ENCODE peak calls at places on chromosomes 1 and 21, in seven cellular contexts. E, T, S, X, N, J and C are unnamed samples.

GRCh38 chr1:197808843-197809242 is 33.6 kb upstream of the DENND1B start:
- DNase-seq in E (no peak), T (no peak), S (no peak), X (no peak), N (no peak), J (no peak), C (no peak)

GRCh38 chr1:22547186-22547817 is 16.0 kb upstream of the EPHA8 start:
- DNase-seq in E (no peak), T (no peak), S (no peak), X (no peak), N (no peak), J (no peak), C (no peak)

GRCh38 chr1:22839806-22840205 is 129.2 kb downstream of the EPHB2 start:
- DNase-seq in E (no peak), T (no peak), S (no peak), X (no peak), N (no peak), J (no peak), C (no peak)

GRCh38 chr1:113416515-113416914 is 26.2 kb downstream of the MAGI3 start:
- DNase-seq in E (no peak), T (no peak), S (no peak), X (no peak), N (no peak), J (no peak), C (no peak)

GRCh38 chr21:43639470-43640178 is 19.7 kb downstream of the HSF2BP start:
- DNase-seq in E (no peak), T (no peak), S (no peak), X (no peak), N (no peak), J (peak), C (no peak)

GRCh38 chr21:44199448-44199847 is 41.3 kb downstream of the ICOSLG start:
- DNase-seq in E (no peak), T (no peak), S (no peak), X (no peak), N (no peak), J (no peak), C (peak)

GRCh38 chr1:70220015-70220414 is 1.2 kb upstream of the SRSF11 start:
- DNase-seq in E (no peak), T (no peak), S (no peak), X (no peak), N (no peak), J (no peak), C (no peak)

GRCh38 chr1:85573348-85573747 is 7.2 kb upstream of the CCN1 start:
- DNase-seq in E (no peak), T (no peak), S (no peak), X (no peak), N (peak), J (peak), C (no peak)

GRCh38 chr1:21518774-21519455 is 9.7 kb downstream of the ALPL start:
- DNase-seq in E (no peak), T (no peak), S (no peak), X (no peak), N (no peak), J (no peak), C (peak)

GRCh38 chr1:175978476-175978875 is 228.6 kb downstream of the COP1 start:
- DNase-seq in E (no peak), T (no peak), S (no peak), X (no peak), N (peak), J (peak), C (no peak)

GRCh38 chr1:119141020-119141424 is 569 bp upstream of the WARS2 start:
- DNase-seq in E (peak), T (peak), S (no peak), X (no peak), N (peak), J (no peak), C (peak)

GRCh38 chr1:41739061-41739955 is 179.4 kb downstream of the HIVEP3 start:
- DNase-seq in E (no peak), T (no peak), S (no peak), X (peak), N (peak), J (peak), C (no peak)

GRCh38 chr1:36178479-36179219 is 22.7 kb downstream of the MAP7D1 start:
- DNase-seq in E (peak), T (peak), S (no peak), X (no peak), N (no peak), J (no peak), C (peak)

GRCh38 chr1:153679337-153680119 is 1.0 kb downstream of the NPR1 start:
- DNase-seq in E (no peak), T (peak), S (no peak), X (no peak), N (peak), J (no peak), C (no peak)

GRCh38 chr1:26721669-26722355 is 26.0 kb downstream of the ARID1A start:
- DNase-seq in E (no peak), T (no peak), S (no peak), X (no peak), N (no peak), J (no peak), C (no peak)

GRCh38 chr1:8625480-8625879 is 192.0 kb downstream of the RERE start:
- DNase-seq in E (no peak), T (no peak), S (no peak), X (no peak), N (no peak), J (no peak), C (no peak)

GRCh38 chr1:7633521-7634245 is 137.4 kb upstream of the VAMP3 start:
- DNase-seq in E (no peak), T (no peak), S (no peak), X (no peak), N (no peak), J (no peak), C (no peak)

GRCh38 chr1:211557894-211558625 is 20.9 kb downstream of the SLC30A1 start:
- DNase-seq in E (no peak), T (no peak), S (no peak), X (no peak), N (no peak), J (no peak), C (no peak)

GRCh38 chr1:171251042-171251740 is 2.9 kb downstream of the FMO1 start:
- DNase-seq in E (no peak), T (peak), S (no peak), X (no peak), N (peak), J (peak), C (peak)

GRCh38 chr1:189151361-189151760 is 1326.3 kb downstream of the BRINP3 start:
- DNase-seq in E (no peak), T (no peak), S (no peak), X (no peak), N (no peak), J (no peak), C (no peak)

GRCh38 chr1:4653328-4653660 is 1.1 kb upstream of the AJAP1 start:
- DNase-seq in E (peak), T (no peak), S (no peak), X (no peak), N (no peak), J (no peak), C (peak)

GRCh38 chr1:168422203-168422848 is 121.5 kb downstream of the XCL2 start:
- DNase-seq in E (no peak), T (no peak), S (no peak), X (no peak), N (no peak), J (no peak), C (no peak)

GRCh38 chr1:65233757-65234156 is 75.6 kb upstream of the DNAJC6 start:
- DNase-seq in E (no peak), T (no peak), S (no peak), X (no peak), N (no peak), J (no peak), C (no peak)

GRCh38 chr1:153526132-153526543 is 9.7 kb downstream of the S100A6 start:
- DNase-seq in E (no peak), T (no peak), S (no peak), X (no peak), N (no peak), J (no peak), C (no peak)

GRCh38 chr1:220906561-220907334 is 27.5 kb downstream of the HLX start:
- DNase-seq in E (no peak), T (no peak), S (no peak), X (no peak), N (no peak), J (peak), C (no peak)

GRCh38 chr1:20153000-20153418 is 13.9 kb downstream of the PLA2G2F start:
- DNase-seq in E (no peak), T (peak), S (no peak), X (no peak), N (no peak), J (no peak), C (peak)

GRCh38 chr1:155983191-155984023 is 5.1 kb upstream of the ARHGEF2 start:
- DNase-seq in E (no peak), T (no peak), S (no peak), X (no peak), N (no peak), J (peak), C (peak)

GRCh38 chr21:33403128-33403785 is at the start of gene IFNGR2:
- DNase-seq in E (peak), T (peak), S (no peak), X (peak), N (no peak), J (no peak), C (no peak)

GRCh38 chr1:76013209-76013581 is 61.4 kb upstream of the ST6GALNAC3 start:
- DNase-seq in E (no peak), T (no peak), S (no peak), X (no peak), N (no peak), J (no peak), C (no peak)

GRCh38 chr1:116494745-116495144 is 76.1 kb downstream of the CD58 start:
- DNase-seq in E (no peak), T (no peak), S (no peak), X (no peak), N (no peak), J (no peak), C (no peak)

GRCh38 chr1:37850352-37850955 is 8.9 kb downstream of the MTF1 start:
- DNase-seq in E (no peak), T (no peak), S (no peak), X (no peak), N (peak), J (peak), C (no peak)

GRCh38 chr1:229600229-229600628 is 25.7 kb downstream of the TAF5L start:
- DNase-seq in E (no peak), T (no peak), S (no peak), X (no peak), N (no peak), J (no peak), C (no peak)

GRCh38 chr1:229597877-229598276 is 28.0 kb downstream of the TAF5L start:
- DNase-seq in E (no peak), T (no peak), S (no peak), X (no peak), N (no peak), J (peak), C (no peak)

GRCh38 chr1:229594227-229595008 is 31.5 kb downstream of the TAF5L start:
- DNase-seq in E (no peak), T (no peak), S (no peak), X (no peak), N (no peak), J (no peak), C (no peak)

GRCh38 chr1:229599218-229599812 is 26.6 kb downstream of the TAF5L start:
- DNase-seq in E (no peak), T (no peak), S (no peak), X (no peak), N (no peak), J (no peak), C (no peak)

GRCh38 chr1:229596961-229597699 is 28.8 kb downstream of the TAF5L start:
- DNase-seq in E (no peak), T (no peak), S (no peak), X (no peak), N (no peak), J (peak), C (no peak)
- TF ChIP-seq CTCF in E (no peak), T (no peak), S (no peak), X (no peak), N (no peak), J (no peak), C (no peak)

DNA sequence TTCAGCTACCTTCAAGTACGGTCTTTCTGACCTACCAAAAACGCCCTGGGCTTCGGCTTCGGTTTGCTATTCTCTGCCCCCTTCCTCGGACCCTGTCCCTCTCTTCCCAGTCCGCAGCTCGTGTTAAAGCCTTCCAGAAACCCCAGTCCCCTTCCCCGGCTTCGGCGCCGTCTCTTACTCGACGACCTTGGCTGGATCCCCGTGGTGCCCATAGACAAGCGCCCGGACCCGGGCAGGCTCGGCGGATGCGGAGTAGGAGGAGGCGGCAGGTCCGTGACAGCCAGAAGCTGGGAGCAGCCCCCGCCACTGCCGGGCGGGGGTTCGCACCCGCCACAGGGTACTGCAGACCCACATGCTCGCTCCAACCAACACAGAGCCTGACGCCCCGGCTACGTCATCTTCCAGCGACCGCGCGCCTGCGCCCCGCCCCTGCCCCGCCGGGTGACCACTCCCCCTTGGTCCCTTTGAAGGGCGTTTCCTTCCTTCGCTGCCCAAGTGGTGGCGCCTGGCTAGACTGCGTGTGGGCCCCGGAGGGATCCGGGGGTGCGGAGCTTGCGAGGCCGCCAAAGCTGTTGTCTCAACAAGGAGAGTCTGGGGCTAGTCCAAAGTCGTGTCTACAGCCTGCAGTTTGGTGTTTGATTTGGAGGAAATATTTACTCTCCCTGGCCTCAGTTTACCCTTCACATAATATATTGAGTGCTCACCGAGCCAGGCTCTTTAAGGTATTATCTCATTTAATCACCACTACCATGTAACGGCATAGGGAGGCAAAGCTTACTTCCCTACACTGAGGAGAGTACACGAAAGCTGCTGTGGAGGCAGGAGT is at the start of gene MECR:
- DNase-seq in E (peak), T (peak), S (peak), X (peak), N (peak), J (peak), C (peak)
- TF ChIP-seq CTCF in E (no peak), T (no peak), S (no peak), X (peak), N (no peak), J (peak), C (no peak)

GRCh38 chr1:214808845-214809460 is 206.0 kb downstream of the CENPF start:
- DNase-seq in E (no peak), T (peak), S (no peak), X (no peak), N (peak), J (peak), C (no peak)
- TF ChIP-seq CTCF in E (no peak), T (peak), S (no peak), X (no peak), N (peak), J (peak), C (peak)

DNA sequence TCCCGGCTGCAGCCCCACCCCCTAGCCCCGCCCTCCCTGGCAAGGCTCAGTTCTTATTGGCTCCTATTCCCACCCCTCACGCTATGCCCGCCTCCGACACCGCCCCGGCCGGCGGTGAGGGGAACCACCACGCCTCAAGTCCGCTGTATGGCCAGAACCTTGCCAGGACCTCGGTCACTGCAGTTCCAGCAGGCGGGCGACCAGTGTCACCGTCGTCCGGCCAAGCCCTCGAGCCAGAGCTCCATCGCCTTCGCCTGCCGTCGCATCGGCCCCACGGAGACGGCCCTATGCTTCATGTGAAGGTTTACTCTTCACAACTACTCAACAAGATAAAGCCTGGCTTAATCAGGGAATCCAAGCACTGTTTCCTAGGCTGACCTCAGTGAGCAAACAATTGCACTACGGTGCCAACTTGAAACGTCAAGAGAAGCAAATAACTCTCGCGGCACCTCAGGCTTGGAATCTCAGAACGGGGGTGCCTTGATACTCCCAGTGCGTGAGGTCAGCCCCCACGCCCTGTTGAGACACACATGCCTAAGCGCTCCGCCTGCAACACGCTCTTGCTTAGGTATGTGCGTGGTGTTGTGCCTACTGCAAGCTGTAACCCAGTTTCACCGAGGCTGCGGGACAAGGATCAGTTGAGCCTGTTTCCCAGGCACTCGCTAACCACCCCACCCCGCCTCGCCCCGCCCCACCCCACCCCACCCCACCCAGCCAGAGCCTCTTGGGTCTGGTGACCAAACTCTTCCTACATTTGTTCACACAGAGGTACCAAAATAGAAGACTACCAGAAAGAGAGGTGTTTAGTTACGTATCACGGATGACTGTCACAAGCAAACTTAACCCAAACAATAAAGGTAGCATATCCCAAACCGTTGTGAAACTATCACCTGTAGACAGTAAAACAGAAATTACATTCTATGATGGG is 498 bp upstream of the DENND2C start:
- DNase-seq in E (peak), T (peak), S (peak), X (peak), N (peak), J (peak), C (peak)
- TF ChIP-seq CTCF in E (no peak), T (no peak), S (no peak), X (peak), N (no peak), J (no peak), C (no peak)

GRCh38 chr1:29117381-29117780 is 6.3 kb downstream of the TMEM200B start:
- DNase-seq in E (no peak), T (no peak), S (no peak), X (no peak), N (no peak), J (no peak), C (no peak)
- TF ChIP-seq CTCF in E (no peak), T (no peak), S (no peak), X (no peak), N (no peak), J (peak), C (peak)

GRCh38 chr1:244833734-244834595 is 1.5 kb upstream of the COX20 start:
- DNase-seq in E (peak), T (peak), S (peak), X (peak), N (peak), J (peak), C (peak)
- TF ChIP-seq CTCF in E (no peak), T (peak), S (no peak), X (no peak), N (peak), J (peak), C (peak)

GRCh38 chr21:37366488-37367300 is at the start of gene DYRK1A:
- DNase-seq in E (peak), T (peak), S (peak), X (peak), N (peak), J (peak), C (peak)
- TF ChIP-seq CTCF in E (no peak), T (no peak), S (no peak), X (no peak), N (peak), J (no peak), C (no peak)

GRCh38 chr1:32010246-32010645 is 3.4 kb upstream of the KHDRBS1 start:
- DNase-seq in E (no peak), T (no peak), S (no peak), X (no peak), N (no peak), J (no peak), C (no peak)

GRCh38 chr1:32012709-32013385 is 821 bp upstream of the KHDRBS1 start:
- DNase-seq in E (no peak), T (no peak), S (no peak), X (no peak), N (no peak), J (no peak), C (no peak)

GRCh38 chr1:32014937-32015363 is 1.3 kb downstream of the KHDRBS1 start:
- DNase-seq in E (no peak), T (no peak), S (no peak), X (no peak), N (peak), J (no peak), C (no peak)

GRCh38 chr1:32013386-32014198 is at the start of gene KHDRBS1:
- DNase-seq in E (peak), T (peak), S (peak), X (peak), N (peak), J (peak), C (peak)

DNA sequence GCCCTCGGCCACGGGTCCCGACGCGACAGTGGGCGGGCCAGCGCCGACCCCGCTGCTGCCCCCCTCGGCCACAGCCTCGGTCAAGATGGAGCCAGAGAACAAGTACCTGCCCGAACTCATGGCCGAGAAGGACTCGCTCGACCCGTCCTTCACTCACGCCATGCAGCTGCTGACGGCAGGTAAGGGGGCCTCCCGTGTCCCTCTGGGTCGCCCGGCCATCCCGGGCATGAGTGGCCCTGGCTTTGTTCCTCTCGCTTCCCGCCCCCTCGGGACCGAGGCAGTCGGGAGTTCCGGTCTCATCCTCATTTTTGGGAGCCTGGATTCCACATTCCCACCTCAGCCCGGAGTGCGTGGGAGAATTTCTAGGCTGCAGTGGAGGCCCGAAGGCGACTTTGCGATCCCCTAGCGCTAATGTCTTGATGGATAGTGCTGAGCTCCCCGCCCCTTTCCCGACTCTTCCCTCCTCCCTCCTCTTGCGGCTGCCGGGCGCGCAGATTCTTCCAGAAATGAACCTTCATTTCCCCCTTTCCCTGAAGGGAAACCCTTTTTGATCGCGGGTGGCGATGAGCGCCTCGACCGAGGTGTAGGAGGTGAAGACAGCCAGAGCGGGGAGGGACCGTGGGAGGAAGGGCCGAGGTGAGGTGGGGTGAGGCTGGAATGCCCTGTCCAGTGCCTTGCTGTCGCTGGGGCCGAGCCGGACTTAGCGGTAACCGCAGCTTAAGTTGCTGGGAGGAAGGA is 700 bp downstream of the KHDRBS1 start:
- DNase-seq in E (peak), T (peak), S (peak), X (peak), N (peak), J (peak), C (peak)
- TF ChIP-seq CTCF in E (no peak), T (no peak), S (no peak), X (no peak), N (no peak), J (no peak), C (no peak)